ENCODE peak calls at places on chromosomes 13 and 19, in four cellular contexts. I, C, J and U are unnamed samples.

GRCh38 chr13:40153516-40153915 is 498.1 kb downstream of the COG6 start:
- DNase-seq in J (no peak), C (no peak), I (no peak), U (no peak)

GRCh38 chr19:30852168-30852567 is 480.0 kb downstream of the ZNF536 start:
- DNase-seq in J (no peak), C (no peak), I (no peak), U (no peak)

GRCh38 chr19:39133431-39134270 is 8.1 kb downstream of the PAK4 start:
- DNase-seq in I (no peak), J (no peak), C (peak), U (no peak)

GRCh38 chr13:41546372-41547252 is 89.3 kb downstream of the RGCC start:
- DNase-seq in I (peak), C (no peak), J (peak), U (no peak)

GRCh38 chr19:30799854-30800755 is 427.9 kb downstream of the ZNF536 start:
- DNase-seq in C (peak), I (no peak), J (peak), U (no peak)

GRCh38 chr13:28031220-28031903 is 42.9 kb upstream of the URAD start:
- DNase-seq in J (no peak), C (no peak), I (peak), U (no peak)

GRCh38 chr13:102825921-102826706 is 19.7 kb upstream of the ERCC5 start:
- DNase-seq in C (no peak), J (peak), I (no peak), U (no peak)

GRCh38 chr19:33110201-33110910 is 21.6 kb upstream of the WDR88 start:
- DNase-seq in C (no peak), J (no peak), I (no peak), U (no peak)